ENCODE peak calls at places on chromosomes 6 and 20, in eight cellular contexts. P, G, N, H, I, F, X and K are unnamed samples.

GRCh38 chr6:16305246-16305725 is 66.9 kb downstream of the GMPR start:
- DNase-seq in F (no peak), N (no peak), P (no peak), H (no peak), X (peak; percentile 68), G (no peak), I (peak; percentile 94), K (no peak)

GRCh38 chr6:6966127-6966526 is 141.6 kb upstream of the RREB1 start:
- DNase-seq in I (no peak), N (no peak), P (no peak), H (no peak), X (no peak), F (no peak), G (no peak), K (no peak)

GRCh38 chr6:5619249-5619648 is 357.9 kb downstream of the FARS2 start:
- DNase-seq in H (no peak), I (no peak), P (peak; percentile 9), G (no peak), F (no peak), N (no peak), X (peak; percentile 5), K (no peak)

GRCh38 chr6:110543106-110543505 is 66.7 kb upstream of the SLC22A16 start:
- DNase-seq in F (no peak), H (peak; percentile 15), P (no peak), N (no peak), G (no peak), I (no peak), X (no peak), K (no peak)

GRCh38 chr6:20172842-20173456 is 39.3 kb downstream of the MBOAT1 start:
- DNase-seq in I (no peak), G (no peak), F (no peak), X (no peak), N (no peak), P (no peak), H (no peak), K (no peak)

GRCh38 chr20:64160536-64161495 is 3.4 kb upstream of the MYT1 start:
- DNase-seq in X (no peak), P (no peak), I (no peak), F (no peak), G (no peak), H (no peak), N (peak; percentile 59), K (no peak)

GRCh38 chr20:19815553-19815991 is 57.5 kb downstream of the RIN2 start:
- DNase-seq in F (no peak), P (no peak), H (no peak), N (no peak), X (no peak), G (no peak), I (peak; percentile 52), K (no peak)

GRCh38 chr20:51597389-51598231 is 55.1 kb upstream of the NFATC2 start:
- DNase-seq in G (no peak), N (no peak), H (no peak), I (no peak), P (no peak), F (no peak), X (no peak), K (no peak)

GRCh38 chr20:6767536-6768227 is at the start of gene BMP2:
- DNase-seq in I (no peak), G (peak; percentile 87), P (no peak), F (peak; percentile 55), X (peak; percentile 12), H (peak; percentile 69), N (peak; percentile 79), K (no peak)

GRCh38 chr6:46632053-46632452 is 20.6 kb downstream of the CYP39A1 start:
- DNase-seq in N (no peak), P (no peak), F (no peak), H (no peak), I (no peak), X (no peak), G (no peak), K (no peak)

GRCh38 chr6:18242062-18242851 is 22.1 kb downstream of the DEK start:
- DNase-seq in F (no peak), I (no peak), H (no peak), G (no peak), X (no peak), P (no peak), N (no peak), K (no peak)

GRCh38 chr6:28988536-28989415 is 16.3 kb downstream of the ZNF311 start:
- DNase-seq in N (peak; percentile 90), H (peak; percentile 47), G (peak; percentile 85), F (no peak), X (peak; percentile 83), I (peak; percentile 85), P (peak; percentile 54), K (no peak)

GRCh38 chr6:157019733-157020132 is 242.6 kb downstream of the ARID1B start:
- DNase-seq in X (peak; percentile 18), I (peak; percentile 26), H (no peak), F (no peak), G (no peak), P (no peak), N (no peak), K (no peak)

GRCh38 chr20:43287637-43288036 is 97.9 kb upstream of the PTPRT start:
- DNase-seq in F (no peak), X (no peak), G (no peak), P (no peak), I (no peak), N (no peak), H (no peak), K (no peak)

GRCh38 chr6:125906158-125906998 is 50.2 kb upstream of the HINT3 start:
- DNase-seq in I (peak; percentile 30), G (no peak), X (peak; percentile 60), H (peak; percentile 16), N (peak; percentile 67), P (peak; percentile 39), F (peak; percentile 22), K (no peak)

GRCh38 chr6:75588947-75589346 is 12.7 kb upstream of the SENP6 start:
- DNase-seq in F (no peak), G (no peak), P (no peak), X (no peak), N (no peak), I (no peak), H (no peak), K (no peak)

GRCh38 chr6:110878751-110879539 is 4.4 kb downstream of the AMD1 start:
- DNase-seq in I (peak; percentile 23), N (peak; percentile 52), X (peak; percentile 31), F (no peak), H (no peak), G (no peak), P (no peak), K (no peak)

GRCh38 chr6:41036601-41037000 is 2.4 kb downstream of the UNC5CL start:
- DNase-seq in P (no peak), H (no peak), X (no peak), N (no peak), G (no peak), I (no peak), F (no peak), K (no peak)

GRCh38 chr20:37734228-37734980 is 40.6 kb downstream of the CTNNBL1 start:
- DNase-seq in F (no peak), G (no peak), P (no peak), H (no peak), X (no peak), N (no peak), I (no peak), K (no peak)

GRCh38 chr6:44636576-44637248 is 249.2 kb downstream of the CDC5L start:
- DNase-seq in N (no peak), G (no peak), X (no peak), P (no peak), F (no peak), H (no peak), I (no peak), K (peak; percentile 75)

GRCh38 chr6:21998539-21998938 is 298.3 kb downstream of the PRL start:
- DNase-seq in P (no peak), I (no peak), H (no peak), N (no peak), G (no peak), F (no peak), X (no peak), K (no peak)

GRCh38 chr6:80179691-80180090 is 73.2 kb downstream of the BCKDHB start:
- DNase-seq in G (no peak), N (no peak), H (no peak), F (no peak), P (no peak), X (no peak), I (no peak), K (no peak)

GRCh38 chr6:107956586-107957164 is 1.3 kb downstream of the SEC63 start:
- DNase-seq in P (no peak), N (no peak), H (no peak), I (peak; percentile 87), F (no peak), X (peak; percentile 47), G (no peak), K (no peak)

GRCh38 chr6:135675862-135676261 is 175.6 kb upstream of the PDE7B start:
- DNase-seq in N (no peak), P (peak; percentile 17), I (peak; percentile 51), H (no peak), X (peak; percentile 53), F (no peak), G (no peak), K (peak; percentile 21)